ENCODE peak calls at places on chromosomes 3 and 15, in ten cellular contexts. L is nephron progenitor cell; X is stimulated activated CD4-positive, alpha-beta T cell treated with anti-CD3 and anti-CD28 coated beads, TNF-alpha, amount 100 ng/mL, for 24 hours; F is H9; J is NCI-H1048; M is GM23248; P is HTR-8/SVneo; V is amniotic epithelial cell; D is iris pigment epithelial cell; T is HepG2. H is an unnamed sample.

GRCh38 chr3:184180165-184180564 is 5.5 kb downstream of the AP2M1 start:
- DNase-seq in L (no peak), X (no peak), F (no peak), J (no peak), M (peak; percentile 85), P (no peak), V (peak; percentile 64), D (peak; percentile 89), T (no peak), H (no peak)

GRCh38 chr3:119346076-119346496 is 51.9 kb downstream of the ARHGAP31 start:
- DNase-seq in L (no peak), X (no peak), F (no peak), J (no peak), M (no peak), P (no peak), V (no peak), D (peak; percentile 49), T (no peak), H (no peak)

GRCh38 chr15:61634837-61635236 is 405.7 kb upstream of the RORA start:
- DNase-seq in L (no peak), X (no peak), F (no peak), J (no peak), M (no peak), P (no peak), V (no peak), D (no peak), T (no peak), H (no peak)

GRCh38 chr3:196134691-196135090 is 52.8 kb upstream of the TFRC start:
- DNase-seq in L (no peak), X (no peak), F (no peak), J (no peak), M (no peak), P (no peak), V (no peak), D (no peak), T (no peak), H (no peak)

GRCh38 chr3:150409125-150409526 is 1.0 kb downstream of the TSC22D2 start:
- DNase-seq in L (no peak), X (no peak), F (no peak), J (no peak), M (no peak), P (no peak), V (no peak), D (no peak), T (no peak), H (no peak)

GRCh38 chr3:119628816-119629445 is 31.2 kb downstream of the PLA1A start:
- DNase-seq in L (no peak), X (no peak), F (no peak), J (no peak), M (no peak), P (no peak), V (no peak), D (no peak), T (no peak), H (no peak)

GRCh38 chr3:167228135-167228534 is 152.0 kb downstream of the ZBBX start:
- DNase-seq in L (no peak), X (no peak), F (no peak), J (no peak), M (peak; percentile 73), P (no peak), V (peak; percentile 81), D (peak; percentile 38), T (no peak), H (no peak)

GRCh38 chr15:57134877-57135276 is 216.4 kb downstream of the TCF12 start:
- DNase-seq in L (no peak), X (no peak), F (no peak), J (no peak), M (no peak), P (no peak), V (no peak), D (no peak), T (no peak), H (no peak)

GRCh38 chr3:28290863-28291300 is 49.5 kb downstream of the CMC1 start:
- DNase-seq in L (no peak), X (no peak), F (no peak), J (no peak), M (no peak), P (no peak), V (no peak), D (no peak), T (no peak), H (no peak)

GRCh38 chr3:86865506-86865905 is 125.4 kb downstream of the VGLL3 start:
- DNase-seq in L (no peak), X (no peak), F (no peak), J (no peak), M (peak; percentile 45), P (no peak), V (peak; percentile 6), D (peak; percentile 5), T (no peak), H (no peak)

H was measured in activated CD8-positive, alpha-beta memory T cell treated with anti-CD3 and anti-CD28 coated beads for 4 hours.